ENCODE peak calls at places on chromosome 1, in four cellular contexts. J is psoas muscle, D is A673, F is tibial nerve. H is an unnamed sample.

GRCh38 chr1:151989131-151989868 is 4.4 kb downstream of the S100A10 start:
- DNase-seq in J (peak), F (peak), D (no peak), H (no peak)

GRCh38 chr1:150813028-150813707 is 5.1 kb upstream of the CTSK start:
- DNase-seq in D (peak), J (peak), F (peak), H (peak)

GRCh38 chr1:232271991-232272589 is 357.8 kb downstream of the SIPA1L2 start:
- DNase-seq in F (peak), D (no peak), J (no peak), H (no peak)

GRCh38 chr1:178768423-178768822 is 43.4 kb downstream of the RALGPS2 start:
- DNase-seq in F (no peak), J (no peak), D (peak), H (no peak)

GRCh38 chr1:213366141-213366831 is 315.2 kb downstream of the RPS6KC1 start:
- DNase-seq in D (no peak), J (no peak), F (no peak), H (no peak)

GRCh38 chr1:151512326-151512725 is 1.1 kb downstream of the CGN start:
- DNase-seq in D (no peak), F (no peak), J (no peak), H (no peak)

GRCh38 chr1:12771186-12771585 is 2.4 kb upstream of the PRAMEF12 start:
- DNase-seq in D (no peak), F (no peak), J (no peak), H (no peak)

GRCh38 chr1:176691251-176692228 is 228.6 kb downstream of the PAPPA2 start:
- DNase-seq in D (peak), F (peak), J (no peak), H (no peak)

GRCh38 chr1:59699227-59699847 is 115.4 kb upstream of the HOOK1 start:
- DNase-seq in J (no peak), D (peak), F (no peak), H (no peak)

GRCh38 chr1:241423541-241424479 is 66.8 kb upstream of the RGS7 start:
- DNase-seq in F (no peak), J (no peak), D (peak), H (peak)

GRCh38 chr1:147171399-147172167 is 687 bp downstream of the PRKAB2 start:
- DNase-seq in J (no peak), D (peak), F (no peak), H (no peak)

GRCh38 chr1:84698718-84699117 is 8.5 kb upstream of the SSX2IP start:
- DNase-seq in J (no peak), D (peak), F (no peak), H (no peak)

GRCh38 chr1:194495434-194495833 is 1309.0 kb upstream of the B3GALT2 start:
- DNase-seq in F (no peak), D (no peak), J (no peak), H (no peak)

GRCh38 chr1:240683576-240683975 is 71.6 kb upstream of the GREM2 start:
- DNase-seq in D (no peak), J (peak), F (peak), H (no peak)

GRCh38 chr1:152924191-152924590 is 15.8 kb downstream of the IVL start:
- DNase-seq in F (no peak), D (no peak), J (no peak), H (no peak)

GRCh38 chr1:186708578-186709203 is 28.5 kb upstream of the PTGS2 start:
- DNase-seq in D (no peak), F (no peak), J (no peak), H (no peak)

GRCh38 chr1:186700688-186701087 is 20.5 kb upstream of the PTGS2 start:
- DNase-seq in J (no peak), D (no peak), F (no peak), H (no peak)

GRCh38 chr1:186703209-186703766 is 23.1 kb upstream of the PTGS2 start:
- DNase-seq in D (no peak), F (no peak), J (no peak), H (no peak)
- TF ChIP-seq CTCF in D (no peak), F (no peak), J (no peak), H (no peak)

GRCh38 chr1:3084154-3084553 is 15.2 kb downstream of the PRDM16 start:
- DNase-seq in D (no peak), F (no peak), J (no peak), H (no peak)
- H3K27ac ChIP-seq in D (no peak), F (peak), J (no peak), H (peak)

GRCh38 chr1:93735722-93736121 is 54.1 kb upstream of the BCAR3 start:
- DNase-seq in J (no peak), D (no peak), F (no peak), H (no peak)
- TF ChIP-seq CTCF in J (no peak), D (no peak), F (no peak), H (no peak)

DNA sequence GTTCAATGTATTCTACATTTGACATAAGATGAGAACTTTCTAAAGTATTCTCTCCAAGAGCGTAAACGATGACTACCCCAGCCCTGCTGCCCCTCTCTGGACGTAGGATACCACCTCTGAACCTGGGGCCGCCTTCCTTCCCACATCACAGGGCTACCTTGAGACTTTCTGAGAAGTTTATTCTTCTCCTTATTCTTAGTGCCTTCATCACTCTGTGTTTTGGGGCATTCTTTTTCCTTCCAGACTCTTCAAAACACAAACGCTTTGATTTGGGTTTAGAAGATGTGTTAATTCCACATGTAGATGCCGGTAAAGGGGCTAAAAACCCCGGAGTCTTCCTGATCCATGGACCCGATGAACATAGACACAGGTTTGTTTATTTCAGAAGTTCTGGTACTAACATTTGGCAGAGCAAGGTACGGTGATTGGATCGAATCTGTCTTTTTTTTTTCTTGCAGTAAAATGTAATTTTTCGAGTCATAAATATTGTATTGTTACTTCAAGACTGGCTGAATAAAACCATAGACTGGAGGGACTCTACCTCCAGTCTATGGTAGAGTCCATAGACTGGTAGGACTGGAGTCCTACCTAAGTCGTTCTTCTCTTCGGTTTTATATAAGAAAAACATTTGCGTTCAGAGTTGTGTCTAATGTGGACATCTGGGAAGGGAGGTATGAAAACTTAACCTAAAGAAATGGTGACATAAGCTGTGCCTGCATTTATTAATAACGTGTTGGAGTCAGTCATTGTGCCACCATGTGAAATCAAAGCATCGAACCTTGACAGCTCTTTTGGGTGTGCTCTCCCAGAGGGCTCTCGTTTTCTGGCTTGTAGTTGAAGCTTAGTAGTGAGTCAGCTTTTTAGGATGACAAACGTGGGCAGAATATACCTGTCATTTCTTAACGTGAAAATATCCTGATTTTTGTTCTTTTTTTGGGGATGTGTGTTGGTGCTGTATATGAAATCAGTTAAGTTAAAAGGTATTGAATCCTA is 1.2 kb downstream of the MAN1A2 start:
- DNase-seq in F (no peak), J (no peak), D (peak), H (no peak)
- H3K27ac ChIP-seq in F (peak), J (peak), D (peak), H (peak)

GRCh38 chr1:11059990-11060948 is at the start of gene SRM:
- DNase-seq in J (peak), D (peak), F (peak), H (peak)
- TF ChIP-seq CTCF in J (peak), D (no peak), F (peak), H (peak)

GRCh38 chr1:87790756-87791155 is 462.1 kb downstream of the LMO4 start:
- DNase-seq in F (no peak), D (no peak), J (no peak), H (no peak)
- H3K27ac ChIP-seq in F (no peak), D (no peak), J (no peak), H (no peak)

H was measured in dorsolateral prefrontal cortex.